ENCODE peak calls at places on chromosomes 1 and 21, in seven cellular contexts. J is ovary, X is cardiac fibroblast, A is uterus, G is adrenal gland, Y is Caco-2, H is AG04450. R is an unnamed sample.

GRCh38 chr1:194256010-194256409 is 1069.6 kb upstream of the B3GALT2 start:
- DNase-seq in J (no peak), X (no peak), A (no peak), G (no peak), Y (no peak), H (no peak), R (no peak)

GRCh38 chr1:184820218-184820720 is 65.6 kb upstream of the EDEM3 start:
- DNase-seq in J (no peak), X (no peak), A (no peak), G (no peak), Y (no peak), H (no peak), R (no peak)

GRCh38 chr1:47859092-47859743 is 138.0 kb downstream of the TRABD2B start:
- DNase-seq in J (no peak), X (no peak), A (peak; percentile 1), G (no peak), Y (no peak), H (no peak), R (no peak)

GRCh38 chr1:210233216-210233494 is 559 bp downstream of the SERTAD4 start:
- DNase-seq in J (no peak), X (no peak), A (no peak), G (no peak), Y (peak; percentile 42), H (no peak), R (no peak)

GRCh38 chr1:116333171-116334014 is 39.7 kb upstream of the ATP1A1 start:
- DNase-seq in J (no peak), X (no peak), A (no peak), G (no peak), Y (no peak), H (no peak), R (no peak)

GRCh38 chr21:31873275-31873695 is 465 bp downstream of the HUNK start:
- DNase-seq in J (peak; percentile 56), X (no peak), A (no peak), G (no peak), Y (peak; percentile 52), H (no peak), R (no peak)

GRCh38 chr1:58862728-58863385 is 79.0 kb upstream of the JUN start:
- DNase-seq in J (no peak), X (no peak), A (no peak), G (no peak), Y (no peak), H (no peak), R (no peak)

GRCh38 chr1:218266356-218266755 is 18.7 kb upstream of the RRP15 start:
- DNase-seq in J (no peak), X (peak; percentile 50), A (no peak), G (no peak), Y (no peak), H (no peak), R (no peak)

GRCh38 chr21:40271169-40271568 is 403.9 kb downstream of the PCP4 start:
- DNase-seq in J (no peak), X (no peak), A (no peak), G (no peak), Y (no peak), H (no peak), R (no peak)

GRCh38 chr1:26724938-26725337 is 29.1 kb downstream of the ARID1A start:
- DNase-seq in J (no peak), X (no peak), A (no peak), G (no peak), Y (no peak), H (no peak), R (no peak)

GRCh38 chr21:45893166-45894106 is 88.1 kb upstream of the COL6A1 start:
- DNase-seq in J (peak; percentile 31), X (no peak), A (no peak), G (peak; percentile 37), Y (no peak), H (no peak), R (no peak)

GRCh38 chr1:227934476-227935313 is 13.0 kb downstream of the WNT9A start:
- DNase-seq in J (peak; percentile 24), X (peak; percentile 90), A (peak; percentile 28), G (peak; percentile 57), Y (no peak), H (no peak), R (no peak)

GRCh38 chr21:31299291-31300147 is 44.5 kb downstream of the TIAM1 start:
- DNase-seq in J (no peak), X (no peak), A (no peak), G (no peak), Y (peak; percentile 13), H (no peak), R (no peak)

GRCh38 chr1:17117451-17118265 is 1.6 kb downstream of the PADI2 start:
- DNase-seq in J (no peak), X (no peak), A (no peak), G (no peak), Y (no peak), H (no peak), R (no peak)

GRCh38 chr1:205972491-205973168 is 29.4 kb upstream of the SLC26A9 start:
- DNase-seq in J (no peak), X (no peak), A (no peak), G (no peak), Y (no peak), H (no peak), R (no peak)

GRCh38 chr1:158077366-158078256 is 84.2 kb downstream of the KIRREL1 start:
- DNase-seq in J (no peak), X (no peak), A (no peak), G (no peak), Y (no peak), H (no peak), R (peak; percentile 72)

DNA sequence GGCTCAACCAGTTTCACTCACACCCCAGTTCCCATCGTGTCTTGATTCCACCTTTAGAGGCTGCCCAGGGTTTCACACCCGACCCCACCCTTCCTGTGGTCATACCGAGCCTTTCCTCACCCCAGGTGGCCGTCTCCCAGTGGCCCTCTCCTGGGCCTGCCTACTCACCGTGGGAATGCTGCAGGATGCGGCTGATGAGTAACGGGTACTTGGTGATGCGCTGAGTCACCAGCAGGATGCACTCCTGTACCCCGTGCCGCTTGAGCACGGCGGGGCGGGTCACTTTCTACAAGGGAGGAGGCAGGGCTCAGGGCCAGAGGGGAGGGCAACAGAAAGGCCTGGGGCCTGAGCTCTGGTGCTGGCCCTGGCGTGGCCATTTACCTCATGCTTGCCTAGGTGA is 16.4 kb downstream of the ARHGEF2 start:
- DNase-seq in J (no peak), X (peak; percentile 98), A (peak; percentile 70), G (no peak), Y (no peak), H (peak; percentile 78), R (peak; percentile 72)
- TF ChIP-seq CTCF in J (no peak), X (peak; percentile 12), A (peak; percentile 62), G (no peak), Y (no peak), H (peak; percentile 41), R (peak; percentile 32)

DNA sequence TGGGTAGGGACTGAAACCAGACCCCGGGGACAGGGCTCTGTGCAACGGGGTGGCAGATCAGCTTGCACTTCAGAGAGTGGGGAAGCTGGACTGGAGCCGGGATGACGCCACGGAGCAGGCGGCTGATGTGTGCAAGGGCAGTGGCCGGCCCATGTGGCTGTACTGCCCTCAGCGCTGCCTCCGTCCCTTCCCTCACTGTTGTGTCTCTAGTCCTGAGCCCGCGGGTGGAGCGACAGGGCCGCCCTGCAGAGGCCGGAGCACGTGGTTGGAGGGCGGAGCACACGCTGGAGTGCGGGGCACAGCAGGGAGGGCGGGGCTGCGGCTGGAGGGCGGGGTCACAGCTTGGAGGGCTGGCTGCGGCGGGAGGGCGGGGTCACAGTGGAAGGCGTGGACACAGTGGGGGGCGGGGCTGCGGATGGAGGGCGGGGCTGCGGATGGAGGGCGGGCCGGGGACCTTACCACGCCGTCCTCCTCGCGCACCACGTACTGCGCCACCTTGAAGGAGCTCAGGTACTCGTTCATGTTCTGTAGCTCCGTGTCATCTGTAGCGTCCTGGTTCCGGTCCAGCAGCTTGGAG is 52.4 kb downstream of the CHD5 start:
- DNase-seq in J (peak; percentile 82), X (peak; percentile 52), A (peak; percentile 44), G (peak; percentile 87), Y (peak; percentile 59), H (no peak), R (peak; percentile 82)
- H3K4me3 ChIP-seq in J (no peak overlapping the region), X (no peak overlapping the region), A (no peak overlapping the region), G (no peak overlapping the region), Y (no peak overlapping the region), H (no peak overlapping the region), R (no peak overlapping the region)

GRCh38 chr1:121519042-121519755 is 334.4 kb downstream of the SRGAP2C start:
- DNase-seq in J (no peak), X (peak; percentile 11), A (no peak), G (peak; percentile 31), Y (no peak), H (no peak), R (peak; percentile 90)
- TF ChIP-seq CTCF in J (no peak), X (no peak), A (no peak), G (no peak), Y (no peak), H (no peak), R (no peak)

GRCh38 chr1:234212764-234213406 is 160.4 kb upstream of the COA6 start:
- DNase-seq in J (no peak), X (peak; percentile 28), A (no peak), G (no peak), Y (peak; percentile 25), H (no peak), R (no peak)

GRCh38 chr1:234216116-234216703 is 157.0 kb upstream of the COA6 start:
- DNase-seq in J (no peak), X (no peak), A (no peak), G (no peak), Y (no peak), H (no peak), R (no peak)

GRCh38 chr1:234214911-234215892 is 158.1 kb upstream of the COA6 start:
- DNase-seq in J (no peak), X (no peak), A (no peak), G (no peak), Y (no peak), H (no peak), R (no peak)

GRCh38 chr1:234214129-234214910 is 158.9 kb upstream of the COA6 start:
- DNase-seq in J (no peak), X (no peak), A (no peak), G (peak; percentile 40), Y (peak; percentile 11), H (no peak), R (peak; percentile 89)

GRCh38 chr1:234213576-234214128 is 159.6 kb upstream of the COA6 start:
- DNase-seq in J (no peak), X (no peak), A (no peak), G (no peak), Y (no peak), H (no peak), R (no peak)
- H3K4me3 ChIP-seq in J (no peak overlapping the region), X (peak overlapping the region; percentile 2), A (peak overlapping the region; percentile 11), G (no peak overlapping the region), Y (peak overlapping the region; percentile 23), H (no peak overlapping the region), R (no peak overlapping the region)

GRCh38 chr1:248152056-248152827 is 7.3 kb downstream of the OR2M5 start:
- DNase-seq in J (no peak), X (no peak), A (no peak), G (no peak), Y (no peak), H (no peak), R (no peak)
- TF ChIP-seq CTCF in J (no peak), X (no peak), A (no peak), G (no peak), Y (no peak), H (no peak), R (no peak)

GRCh38 chr1:223114871-223115270 is 28.2 kb downstream of the TLR5 start:
- DNase-seq in J (peak; percentile 61), X (peak; percentile 28), A (peak; percentile 32), G (no peak), Y (no peak), H (no peak), R (no peak)
- H3K4me3 ChIP-seq in J (no peak overlapping the region), X (no peak overlapping the region), A (no peak overlapping the region), G (no peak overlapping the region), Y (no peak overlapping the region), H (no peak overlapping the region), R (no peak overlapping the region)

GRCh38 chr1:60281360-60281932 is 207.9 kb upstream of the C1orf87 start:
- DNase-seq in J (peak; percentile 35), X (peak; percentile 93), A (peak; percentile 17), G (peak; percentile 58), Y (peak; percentile 42), H (no peak), R (no peak)
- TF ChIP-seq CTCF in J (no peak), X (peak; percentile 98), A (peak; percentile 50), G (peak; percentile 88), Y (peak; percentile 81), H (peak; percentile 87), R (peak; percentile 68)